ENCODE peak calls at places on chromosomes 11 and 22, in seven cellular contexts. A is ACHN; Q is DMS153; E is NCI-H510A treated with DMSO at 0.1 percent for 48 hours; X is T-helper 1 cell; U is activated CD4-positive, alpha-beta T cell treated with anti-CD3 and anti-CD28 coated beads, Interleukin-2, amount 50 U/mL, for 48 hours; M is NCI-H1092. J is an unnamed sample.

GRCh38 chr22:49308300-49308699 is 519.4 kb downstream of the BRD1 start:
- DNase-seq in A (no peak), Q (no peak), E (no peak), X (no peak), U (no peak), M (no peak), J (no peak)

GRCh38 chr11:62546937-62547625 is 475 bp upstream of the AHNAK start:
- DNase-seq in A (peak), Q (no peak), E (no peak), X (no peak), U (no peak), M (no peak), J (no peak)

GRCh38 chr22:37564111-37564711 is 3.9 kb downstream of the CDC42EP1 start:
- DNase-seq in A (no peak), Q (no peak), E (no peak), X (no peak), U (no peak), M (no peak), J (no peak)

GRCh38 chr11:96241351-96241841 is 101.6 kb downstream of the MAML2 start:
- DNase-seq in A (no peak), Q (peak), E (no peak), X (no peak), U (no peak), M (no peak), J (no peak)

GRCh38 chr11:64536997-64537396 is 54.0 kb upstream of the SLC22A12 start:
- DNase-seq in A (no peak), Q (no peak), E (no peak), X (no peak), U (no peak), M (no peak), J (no peak)

GRCh38 chr11:45907911-45908370 is 870 bp upstream of the FREY1 start:
- DNase-seq in A (no peak), Q (no peak), E (no peak), X (no peak), U (no peak), M (no peak), J (no peak)

GRCh38 chr11:90135016-90135415 is 553 bp downstream of the NAALAD2 start:
- DNase-seq in A (no peak), Q (no peak), E (no peak), X (no peak), U (no peak), M (no peak), J (no peak)

GRCh38 chr22:23086263-23086662 is 15.9 kb downstream of the GNAZ start:
- DNase-seq in A (no peak), Q (no peak), E (no peak), X (no peak), U (no peak), M (no peak), J (no peak)

GRCh38 chr11:88414385-88414861 is 76.9 kb upstream of the CTSC start:
- DNase-seq in A (peak), Q (peak), E (peak), X (peak), U (no peak), M (peak), J (no peak)

J was measured in psoas muscle.